ENCODE peak calls at places on chromosomes 4 and X, in four cellular contexts. S, X, D and W are unnamed samples.

GRCh38 chr4:124970011-124970410 is 257.5 kb upstream of the ANKRD50 start:
- DNase-seq in S (no peak), X (no peak), D (no peak), W (peak; percentile 78)

GRCh38 chr4:182126096-182126495 is 117.1 kb upstream of the TENM3 start:
- DNase-seq in S (no peak), X (no peak), D (no peak), W (peak; percentile 30)

GRCh38 chr4:42608551-42608950 is 48.4 kb downstream of the ATP8A1 start:
- DNase-seq in S (no peak), X (no peak), D (no peak), W (no peak)

GRCh38 chrX:24079405-24079804 is 24.6 kb downstream of the EIF2S3 start:
- DNase-seq in S (no peak), X (no peak), D (no peak), W (no peak)

GRCh38 chr4:76687730-76688441 is 210.1 kb downstream of the SOWAHB start:
- DNase-seq in S (no peak), X (no peak), D (no peak), W (no peak)

GRCh38 chr4:183185018-183185417 is 86.0 kb downstream of the WWC2 start:
- DNase-seq in S (no peak), X (no peak), D (no peak), W (peak; percentile 62)

GRCh38 chr4:175034986-175035705 is 117.0 kb downstream of the ADAM29 start:
- DNase-seq in S (no peak), X (no peak), D (no peak), W (no peak)

GRCh38 chr4:92172203-92172602 is 131.6 kb upstream of the GRID2 start:
- DNase-seq in S (no peak), X (no peak), D (no peak), W (no peak)

GRCh38 chr4:8641931-8642650 is 49.5 kb downstream of the CPZ start:
- DNase-seq in S (no peak), X (no peak), D (no peak), W (no peak)

GRCh38 chr4:1214101-1215095 is 34.5 kb downstream of the CTBP1 start:
- DNase-seq in S (no peak), X (no peak), D (no peak), W (no peak)

GRCh38 chrX:153773741-153774575 is 6.9 kb upstream of the SRPK3 start:
- DNase-seq in S (no peak), X (no peak), D (no peak), W (no peak)

GRCh38 chr4:121484633-121485032 is 103.8 kb upstream of the QRFPR start:
- DNase-seq in S (peak; percentile 20), X (peak; percentile 47), D (no peak), W (peak; percentile 66)

GRCh38 chr4:6633091-6633906 is 7.2 kb upstream of the MRFAP1 start:
- DNase-seq in S (no peak), X (no peak), D (no peak), W (peak; percentile 49)
- TF ChIP-seq FOS in S (no peak), X (no peak), D (no peak), W (no peak)

GRCh38 chr4:187183351-187183750 is 459.7 kb upstream of the FAT1 start:
- DNase-seq in S (no peak), X (no peak), D (no peak), W (no peak)
- TF ChIP-seq FOS in S (no peak), X (no peak), D (no peak), W (no peak)

GRCh38 chr4:147485167-147485566 is 4.3 kb downstream of the EDNRA start:
- DNase-seq in S (no peak), X (no peak), D (no peak), W (no peak)
- TF ChIP-seq FOS in S (no peak), X (no peak), D (no peak), W (no peak)

GRCh38 chr4:40124690-40125089 is 68.0 kb downstream of the N4BP2 start:
- DNase-seq in S (no peak), X (no peak), D (no peak), W (no peak)
- TF ChIP-seq FOS in S (no peak), X (no peak), D (no peak), W (no peak)

GRCh38 chr4:158996669-158997074 is 106.2 kb upstream of the RAPGEF2 start:
- DNase-seq in S (no peak), X (peak; percentile 90), D (no peak), W (peak; percentile 97)
- TF ChIP-seq FOS in S (no peak), X (peak; percentile 100), D (no peak), W (peak; percentile 99)

GRCh38 chr4:75002381-75002780 is 69.5 kb downstream of the PARM1 start:
- DNase-seq in S (no peak), X (no peak), D (no peak), W (no peak)
- TF ChIP-seq FOS in S (no peak), X (no peak), D (no peak), W (no peak)

DNA sequence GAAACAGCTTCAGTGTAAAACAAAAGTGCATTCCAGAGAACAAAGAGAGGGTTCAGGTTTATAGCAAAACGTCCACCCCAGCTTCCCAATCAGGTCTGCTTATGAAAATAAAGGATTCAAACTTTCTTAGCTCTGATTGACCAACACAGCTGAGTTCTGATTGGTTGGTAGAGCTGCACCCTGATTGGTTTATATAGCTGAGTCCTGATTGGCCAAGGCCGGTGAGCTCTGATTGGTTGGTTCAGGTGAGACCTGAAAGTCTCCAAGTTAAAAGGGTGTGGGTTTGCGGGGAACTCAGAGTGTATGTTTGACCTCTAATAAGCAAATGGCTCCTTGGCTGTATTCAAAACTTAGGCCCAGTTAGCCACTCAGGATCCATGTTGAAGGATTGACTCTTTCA is 20.9 kb downstream of the CLRN2 start:
- DNase-seq in S (peak; percentile 54), X (no peak), D (no peak), W (no peak)
- TF ChIP-seq FOS in S (peak; percentile 58), X (no peak), D (no peak), W (no peak)

DNA sequence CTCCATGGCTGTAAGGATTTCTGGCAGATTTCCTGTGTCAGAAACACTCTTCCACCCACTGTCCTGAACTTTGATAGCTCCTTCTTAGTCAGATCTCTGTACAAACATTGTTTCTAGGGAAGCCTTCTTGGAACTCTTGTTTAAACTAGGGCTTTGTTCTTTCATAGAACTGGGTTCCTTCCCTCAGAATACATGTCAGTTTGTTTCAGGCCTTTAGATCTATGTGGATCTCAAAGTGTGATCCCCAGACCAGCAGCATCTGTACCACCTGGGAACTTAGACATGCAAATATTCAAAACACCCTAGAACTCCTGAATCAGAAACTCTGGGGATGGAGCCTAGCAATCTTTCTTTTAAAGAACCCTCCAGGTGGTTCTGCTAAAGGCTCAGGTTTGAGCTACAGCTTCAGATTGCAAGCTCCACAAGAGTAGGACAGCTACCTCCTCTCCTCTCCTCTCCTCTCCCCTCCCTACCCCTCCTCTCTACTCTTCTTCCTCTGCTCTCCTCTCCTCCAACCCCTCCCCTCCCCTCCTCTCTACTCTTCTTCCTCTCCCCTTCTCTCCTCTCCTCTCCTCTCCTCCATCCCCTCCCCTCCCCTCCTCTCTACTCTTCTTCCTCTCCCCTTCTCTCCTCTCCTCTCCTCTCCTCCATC is 12.7 kb downstream of the RASSF6 start:
- DNase-seq in S (no peak), X (no peak), D (no peak), W (peak; percentile 36)
- TF ChIP-seq FOS in S (no peak), X (no peak), D (no peak), W (no peak)

GRCh38 chr4:74159397-74159709 is 1.4 kb downstream of the MTHFD2L start:
- DNase-seq in S (no peak), X (no peak), D (no peak), W (no peak)

GRCh38 chr4:74156521-74156920 is 1.4 kb upstream of the MTHFD2L start:
- DNase-seq in S (no peak), X (no peak), D (no peak), W (no peak)

GRCh38 chr4:74157743-74158560 is at the start of gene MTHFD2L:
- DNase-seq in S (peak; percentile 91), X (peak; percentile 96), D (peak; percentile 40), W (peak; percentile 93)

GRCh38 chr4:74157116-74157742 is 689 bp upstream of the MTHFD2L start:
- DNase-seq in S (no peak), X (peak; percentile 85), D (no peak), W (peak; percentile 65)

GRCh38 chr4:74158561-74159396 is 861 bp downstream of the MTHFD2L start:
- DNase-seq in S (no peak), X (peak; percentile 56), D (peak; percentile 9), W (peak; percentile 46)
- TF ChIP-seq FOS in S (no peak), X (no peak), D (no peak), W (no peak)